ENCODE peak calls at places on chromosomes 13 and 19, in six cellular contexts. One of them, this sample, is unnamed.

GRCh38 chr13:49021953-49022352 is 46.2 kb downstream of the FNDC3A start:
- DNase-seq in stomach: no peak
- DNase-seq in GM12878: no peak
- DNase-seq in breast epithelium: no peak
- DNase-seq in H1: no peak
- DNase-seq in suprapubic skin: no peak
- DNase-seq in this sample: no peak

GRCh38 chr13:112182831-112183543 is 116.0 kb downstream of the SOX1 start:
- DNase-seq in suprapubic skin: no peak
- DNase-seq in breast epithelium: no peak
- DNase-seq in H1: no peak
- DNase-seq in stomach: no peak
- DNase-seq in GM12878: no peak
- DNase-seq in this sample: no peak

GRCh38 chr19:6760606-6761005 is 6.6 kb downstream of the SH2D3A start:
- DNase-seq in breast epithelium: no peak
- DNase-seq in H1: no peak
- DNase-seq in GM12878: no peak
- DNase-seq in stomach: no peak
- DNase-seq in suprapubic skin: no peak
- DNase-seq in this sample: no peak

GRCh38 chr13:112623051-112623711 is 35.2 kb upstream of the TUBGCP3 start:
- DNase-seq in GM12878: no peak
- DNase-seq in H1: no peak
- DNase-seq in stomach: no peak
- DNase-seq in suprapubic skin: no peak
- DNase-seq in breast epithelium: no peak
- DNase-seq in this sample: peak

GRCh38 chr13:68736961-68737360 is 1370.7 kb upstream of the ATXN8OS start:
- DNase-seq in suprapubic skin: no peak
- DNase-seq in stomach: no peak
- DNase-seq in GM12878: no peak
- DNase-seq in breast epithelium: no peak
- DNase-seq in H1: no peak
- DNase-seq in this sample: no peak

GRCh38 chr19:8577247-8577646 is at the start of gene MYO1F:
- DNase-seq in GM12878: no peak
- DNase-seq in H1: no peak
- DNase-seq in stomach: peak
- DNase-seq in breast epithelium: no peak
- DNase-seq in suprapubic skin: peak
- DNase-seq in this sample: peak

GRCh38 chr13:26017932-26018690 is 33.7 kb downstream of the SHISA2 start:
- DNase-seq in suprapubic skin: no peak
- DNase-seq in stomach: no peak
- DNase-seq in H1: peak
- DNase-seq in breast epithelium: no peak
- DNase-seq in GM12878: no peak
- DNase-seq in this sample: no peak

GRCh38 chr19:34118879-34119748 is 53.2 kb upstream of the LSM14A start:
- DNase-seq in stomach: no peak
- DNase-seq in breast epithelium: no peak
- DNase-seq in suprapubic skin: no peak
- DNase-seq in H1: no peak
- DNase-seq in GM12878: no peak
- DNase-seq in this sample: no peak

GRCh38 chr13:103130681-103131210 is 64.5 kb upstream of the SLC10A2 start:
- DNase-seq in suprapubic skin: no peak
- DNase-seq in stomach: no peak
- DNase-seq in H1: no peak
- DNase-seq in breast epithelium: no peak
- DNase-seq in GM12878: peak
- DNase-seq in this sample: no peak

GRCh38 chr13:48078251-48078656 is 16.6 kb downstream of the MED4 start:
- DNase-seq in H1: no peak
- DNase-seq in breast epithelium: no peak
- DNase-seq in stomach: no peak
- DNase-seq in suprapubic skin: no peak
- DNase-seq in GM12878: peak
- DNase-seq in this sample: no peak

GRCh38 chr19:29775575-29775900 is 36.3 kb upstream of the CCNE1 start:
- DNase-seq in GM12878: no peak
- DNase-seq in breast epithelium: no peak
- DNase-seq in stomach: no peak
- DNase-seq in suprapubic skin: no peak
- DNase-seq in H1: no peak
- DNase-seq in this sample: no peak

GRCh38 chr19:30570194-30570593 is 198.0 kb downstream of the ZNF536 start:
- DNase-seq in stomach: no peak
- DNase-seq in H1: no peak
- DNase-seq in GM12878: no peak
- DNase-seq in suprapubic skin: peak
- DNase-seq in breast epithelium: no peak
- DNase-seq in this sample: no peak

GRCh38 chr13:72166102-72166660 is 299.2 kb upstream of the DACH1 start:
- DNase-seq in suprapubic skin: no peak
- DNase-seq in H1: no peak
- DNase-seq in breast epithelium: no peak
- DNase-seq in stomach: no peak
- DNase-seq in GM12878: no peak
- DNase-seq in this sample: no peak

GRCh38 chr13:60661514-60661913 is 264.5 kb downstream of the TDRD3 start:
- DNase-seq in breast epithelium: no peak
- DNase-seq in H1: no peak
- DNase-seq in GM12878: no peak
- DNase-seq in stomach: no peak
- DNase-seq in suprapubic skin: no peak
- DNase-seq in this sample: no peak
- H3K27ac ChIP-seq in breast epithelium: no peak
- H3K27ac ChIP-seq in H1: no peak
- H3K27ac ChIP-seq in GM12878: no peak
- H3K27ac ChIP-seq in stomach: no peak
- H3K27ac ChIP-seq in suprapubic skin: no peak
- H3K27ac ChIP-seq in this sample: no peak

GRCh38 chr13:51237887-51238286 is 15.7 kb downstream of the FAM124A start:
- DNase-seq in GM12878: no peak
- DNase-seq in stomach: no peak
- DNase-seq in H1: no peak
- DNase-seq in suprapubic skin: no peak
- DNase-seq in breast epithelium: no peak
- DNase-seq in this sample: no peak
- TF ChIP-seq POLR2A in GM12878: no peak
- TF ChIP-seq POLR2A in stomach: no peak
- TF ChIP-seq POLR2A in H1: no peak
- TF ChIP-seq POLR2A in suprapubic skin: no peak
- TF ChIP-seq POLR2A in breast epithelium: no peak
- TF ChIP-seq POLR2A in this sample: no peak

DNA sequence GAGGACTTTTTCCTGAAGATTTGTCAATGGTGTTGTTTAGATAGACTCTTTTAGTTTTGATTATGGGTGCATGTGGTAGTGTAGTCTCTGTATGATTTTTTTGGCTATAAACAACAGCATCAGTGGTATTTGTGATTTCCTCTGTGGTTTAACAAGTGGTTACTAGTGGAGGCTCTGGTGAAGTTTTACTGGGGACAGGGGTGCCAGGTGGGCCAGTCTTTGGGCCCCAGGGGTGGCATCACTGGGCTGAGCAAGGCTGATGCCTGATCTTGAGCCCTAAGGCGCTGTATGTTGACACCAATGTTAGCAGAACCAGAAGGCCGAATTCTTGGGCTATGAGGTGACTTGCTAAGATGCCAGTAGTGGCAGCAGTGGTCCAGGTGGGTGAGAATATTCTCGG is 811.4 kb downstream of the DACH1 start:
- DNase-seq in breast epithelium: no peak
- DNase-seq in suprapubic skin: no peak
- DNase-seq in stomach: no peak
- DNase-seq in H1: no peak
- DNase-seq in GM12878: no peak
- DNase-seq in this sample: no peak
- TF ChIP-seq POLR2AphosphoS5 in breast epithelium: no peak
- TF ChIP-seq POLR2AphosphoS5 in suprapubic skin: no peak
- TF ChIP-seq POLR2AphosphoS5 in stomach: no peak
- TF ChIP-seq POLR2AphosphoS5 in H1: no peak
- TF ChIP-seq POLR2AphosphoS5 in GM12878: no peak
- TF ChIP-seq POLR2AphosphoS5 in this sample: no peak

GRCh38 chr19:10617409-10618121 is 7.8 kb upstream of the SLC44A2 start:
- DNase-seq in GM12878: no peak
- DNase-seq in suprapubic skin: no peak
- DNase-seq in breast epithelium: peak
- DNase-seq in stomach: no peak
- DNase-seq in H1: no peak
- DNase-seq in this sample: no peak
- H3K27ac ChIP-seq in GM12878: no peak
- H3K27ac ChIP-seq in suprapubic skin: peak
- H3K27ac ChIP-seq in breast epithelium: peak
- H3K27ac ChIP-seq in stomach: peak
- H3K27ac ChIP-seq in H1: no peak
- H3K27ac ChIP-seq in this sample: peak

GRCh38 chr13:111062305-111062704 is 52.8 kb upstream of the ARHGEF7 start:
- DNase-seq in breast epithelium: no peak
- DNase-seq in H1: no peak
- DNase-seq in suprapubic skin: no peak
- DNase-seq in stomach: no peak
- DNase-seq in GM12878: no peak
- DNase-seq in this sample: no peak

GRCh38 chr13:111064661-111065060 is 50.4 kb upstream of the ARHGEF7 start:
- DNase-seq in GM12878: no peak
- DNase-seq in suprapubic skin: no peak
- DNase-seq in breast epithelium: no peak
- DNase-seq in H1: no peak
- DNase-seq in stomach: no peak
- DNase-seq in this sample: no peak

GRCh38 chr13:111065698-111066097 is 49.4 kb upstream of the ARHGEF7 start:
- DNase-seq in H1: no peak
- DNase-seq in suprapubic skin: no peak
- DNase-seq in stomach: no peak
- DNase-seq in GM12878: no peak
- DNase-seq in breast epithelium: no peak
- DNase-seq in this sample: no peak

GRCh38 chr13:111066544-111066943 is 48.6 kb upstream of the ARHGEF7 start:
- DNase-seq in stomach: no peak
- DNase-seq in breast epithelium: no peak
- DNase-seq in suprapubic skin: no peak
- DNase-seq in GM12878: no peak
- DNase-seq in H1: no peak
- DNase-seq in this sample: no peak

GRCh38 chr13:111068009-111068350 is 47.1 kb upstream of the ARHGEF7 start:
- DNase-seq in H1: no peak
- DNase-seq in suprapubic skin: no peak
- DNase-seq in stomach: no peak
- DNase-seq in GM12878: no peak
- DNase-seq in breast epithelium: no peak
- DNase-seq in this sample: no peak
- TF ChIP-seq POLR2A in H1: no peak
- TF ChIP-seq POLR2A in suprapubic skin: no peak
- TF ChIP-seq POLR2A in stomach: no peak
- TF ChIP-seq POLR2A in GM12878: no peak
- TF ChIP-seq POLR2A in breast epithelium: no peak
- TF ChIP-seq POLR2A in this sample: no peak

DNA sequence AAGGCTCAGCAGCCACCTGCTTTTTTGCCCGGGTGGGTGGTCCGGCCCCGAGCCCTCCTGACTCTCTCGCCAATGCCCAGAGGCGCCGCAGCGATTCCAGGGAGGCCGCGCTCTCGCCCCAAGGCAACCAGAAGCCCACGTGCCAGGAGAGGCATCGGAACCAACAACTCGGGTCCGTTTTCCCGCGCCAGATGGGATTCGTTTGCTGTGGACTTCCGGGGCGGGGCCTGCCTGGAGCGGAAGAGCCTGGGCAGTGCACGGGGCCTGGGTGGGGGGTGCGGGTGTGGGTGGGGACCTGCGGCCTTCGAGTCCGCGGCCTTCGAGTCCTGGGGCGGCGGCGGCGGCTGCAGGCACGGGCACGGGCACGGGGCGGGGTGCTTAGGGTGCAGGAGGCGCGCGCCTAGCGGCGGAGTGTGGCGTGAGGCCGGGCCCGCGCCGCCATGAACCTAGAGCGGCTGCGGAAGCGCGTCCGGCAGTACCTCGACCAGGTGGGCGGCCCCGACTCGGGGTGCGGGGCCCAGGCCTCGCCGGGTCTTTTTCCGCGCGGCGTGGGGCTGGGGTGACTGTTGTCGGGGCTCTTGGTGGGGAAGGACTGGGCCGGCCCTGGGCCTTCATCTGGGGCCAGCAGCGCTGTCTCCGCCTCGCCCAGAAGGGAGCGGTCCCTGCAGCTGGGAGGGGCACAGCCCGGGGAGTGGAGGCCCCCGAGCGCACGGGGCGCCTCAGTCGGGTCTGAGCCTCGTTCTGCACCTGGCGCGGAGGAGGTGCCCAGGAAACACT is at the start of gene CDC16:
- DNase-seq in breast epithelium: peak
- DNase-seq in GM12878: peak
- DNase-seq in stomach: peak
- DNase-seq in H1: peak
- DNase-seq in suprapubic skin: peak
- DNase-seq in this sample: peak
- TF ChIP-seq POLR2AphosphoS5 in breast epithelium: peak
- TF ChIP-seq POLR2AphosphoS5 in GM12878: peak
- TF ChIP-seq POLR2AphosphoS5 in stomach: peak
- TF ChIP-seq POLR2AphosphoS5 in H1: peak
- TF ChIP-seq POLR2AphosphoS5 in suprapubic skin: no peak
- TF ChIP-seq POLR2AphosphoS5 in this sample: peak

DNA sequence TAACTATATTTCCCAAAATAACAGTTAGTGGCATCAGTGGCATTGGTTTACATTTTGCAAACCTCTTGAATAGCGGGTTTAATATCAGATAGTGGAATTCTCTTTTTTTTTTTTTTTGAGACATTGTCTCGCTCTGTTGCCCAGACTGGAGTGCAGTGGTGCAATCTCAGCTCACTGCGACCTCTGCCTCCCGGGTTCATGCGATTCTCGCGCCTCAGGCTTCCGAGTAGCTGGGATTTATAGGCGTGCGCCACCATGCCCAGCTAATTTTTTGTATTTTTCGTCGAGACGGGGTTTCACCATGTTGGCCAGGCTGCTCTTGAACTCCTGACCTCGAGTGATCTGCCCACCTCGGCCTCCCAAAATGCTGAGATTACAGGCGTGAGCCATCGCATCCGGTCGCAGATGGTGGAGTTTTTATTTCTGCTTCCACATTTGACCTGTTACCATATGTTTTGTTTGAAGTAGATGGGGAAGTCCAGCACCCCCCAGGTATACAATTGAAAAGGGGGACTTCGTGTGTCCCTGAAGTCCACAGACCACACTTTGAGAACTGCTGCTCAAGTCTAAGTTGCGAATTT is 40.5 kb upstream of the XPO4 start:
- DNase-seq in GM12878: no peak
- DNase-seq in breast epithelium: no peak
- DNase-seq in suprapubic skin: no peak
- DNase-seq in stomach: no peak
- DNase-seq in H1: no peak
- DNase-seq in this sample: no peak
- H3K27ac ChIP-seq in GM12878: no peak
- H3K27ac ChIP-seq in breast epithelium: no peak
- H3K27ac ChIP-seq in suprapubic skin: peak
- H3K27ac ChIP-seq in stomach: peak
- H3K27ac ChIP-seq in H1: no peak
- H3K27ac ChIP-seq in this sample: no peak

This sample was measured in spleen.